ENCODE peak calls at places on chromosomes 2 and 18, in seven cellular contexts. K, D, U, W, P, H and Y are unnamed samples. For H3K4me1 and H3K36me3, the result is how much of the 10 kb centered on the place peaks cover.

GRCh38 chr2:155054712-155055111 is 356.2 kb downstream of the KCNJ3 start:
- DNase-seq in K (no peak), D (no peak), U (no peak), W (no peak), P (no peak), H (no peak), Y (no peak)

GRCh38 chr2:44897406-44897805 is 44.1 kb upstream of the SIX3 start:
- DNase-seq in K (no peak), D (no peak), U (no peak), W (no peak), P (no peak), H (no peak), Y (no peak)

GRCh38 chr2:208466133-208466919 is 59.7 kb downstream of the PTH2R start:
- DNase-seq in K (no peak), D (no peak), U (peak), W (no peak), P (peak), H (peak), Y (no peak)

GRCh38 chr18:3248670-3249359 is 1.2 kb downstream of the MYL12A start:
- DNase-seq in K (peak), D (no peak), U (peak), W (peak), P (no peak), H (peak), Y (no peak)

GRCh38 chr2:44758591-44758990 is 182.9 kb upstream of the SIX3 start:
- DNase-seq in K (no peak), D (no peak), U (no peak), W (no peak), P (no peak), H (no peak), Y (no peak)

GRCh38 chr2:197599285-197599965 is 76.0 kb downstream of the RFTN2 start:
- DNase-seq in K (no peak), D (no peak), U (no peak), W (no peak), P (no peak), H (peak), Y (no peak)

GRCh38 chr2:164485541-164485940 is 135.7 kb downstream of the GRB14 start:
- DNase-seq in K (no peak), D (no peak), U (no peak), W (no peak), P (no peak), H (peak), Y (no peak)

GRCh38 chr2:38602136-38602731 is 494 bp downstream of the HNRNPLL start:
- DNase-seq in K (peak), D (peak), U (peak), W (peak), P (peak), H (no peak), Y (peak)

GRCh38 chr2:149167941-149168340 is 129.4 kb downstream of the LYPD6B start:
- DNase-seq in K (no peak), D (no peak), U (no peak), W (no peak), P (no peak), H (no peak), Y (no peak)

GRCh38 chr18:11324510-11324909 is 175.1 kb upstream of the PIEZO2 start:
- DNase-seq in K (no peak), D (no peak), U (no peak), W (no peak), P (no peak), H (peak), Y (no peak)

GRCh38 chr2:219142329-219142728 is 18.3 kb downstream of the NHEJ1 start:
- DNase-seq in K (no peak), D (no peak), U (no peak), W (no peak), P (no peak), H (peak), Y (no peak)

GRCh38 chr2:26076001-26076587 is 42.2 kb downstream of the RAB10 start:
- DNase-seq in K (no peak), D (no peak), U (no peak), W (no peak), P (no peak), H (no peak), Y (no peak)

GRCh38 chr2:199303814-199304213 is 153.9 kb downstream of the SATB2 start:
- DNase-seq in K (no peak), D (no peak), U (no peak), W (no peak), P (no peak), H (peak), Y (no peak)

GRCh38 chr18:23878336-23878900 is 136.1 kb upstream of the TTC39C start:
- DNase-seq in K (no peak), D (no peak), U (peak), W (no peak), P (no peak), H (no peak), Y (no peak)

GRCh38 chr2:216286616-216287231 is 85.6 kb downstream of the MARCHF4 start:
- DNase-seq in K (no peak), D (no peak), U (no peak), W (no peak), P (no peak), H (no peak), Y (no peak)

GRCh38 chr2:16713011-16713423 is 47.4 kb upstream of the CYRIA start:
- DNase-seq in K (no peak), D (no peak), U (no peak), W (no peak), P (no peak), H (no peak), Y (no peak)

GRCh38 chr2:240960963-240961876 is 37.2 kb upstream of the SNED1 start:
- DNase-seq in K (no peak), D (peak), U (no peak), W (no peak), P (no peak), H (no peak), Y (peak)

GRCh38 chr18:55838841-55839240 is 250.8 kb upstream of the TCF4 start:
- DNase-seq in K (no peak), D (no peak), U (no peak), W (no peak), P (no peak), H (peak), Y (no peak)

GRCh38 chr2:214127178-214127970 is 283.5 kb upstream of the VWC2L start:
- DNase-seq in K (no peak), D (no peak), U (no peak), W (no peak), P (no peak), H (peak), Y (no peak)

GRCh38 chr2:237184192-237184922 is 98.7 kb downstream of the COPS8 start:
- DNase-seq in K (no peak), D (peak), U (no peak), W (no peak), P (no peak), H (peak), Y (no peak)

GRCh38 chr2:46188041-46188715 is 109.0 kb upstream of the EPAS1 start:
- DNase-seq in K (no peak), D (no peak), U (no peak), W (no peak), P (no peak), H (no peak), Y (no peak)

GRCh38 chr18:3595282-3596273 is 145.6 kb downstream of the TGIF1 start:
- DNase-seq in K (peak), D (peak), U (peak), W (no peak), P (no peak), H (peak), Y (no peak)

GRCh38 chr2:69159988-69160387 is 147.0 kb downstream of the ANTXR1 start:
- DNase-seq in K (peak), D (no peak), U (peak), W (no peak), P (no peak), H (no peak), Y (no peak)

GRCh38 chr2:54888146-54888545 is 162.1 kb downstream of the RTN4 start:
- DNase-seq in K (no peak), D (no peak), U (no peak), W (no peak), P (no peak), H (no peak), Y (no peak)

GRCh38 chr2:206160124-206160806 is 570 bp downstream of the EEF1B2 start:
- DNase-seq in K (peak), D (no peak), U (no peak), W (no peak), P (no peak), H (no peak), Y (no peak)

GRCh38 chr2:176628438-176628837 is 359.2 kb downstream of the MTX2 start:
- DNase-seq in K (no peak), D (no peak), U (no peak), W (no peak), P (no peak), H (no peak), Y (no peak)

GRCh38 chr2:11270891-11271290 is 73.5 kb downstream of the ROCK2 start:
- DNase-seq in K (no peak), D (no peak), U (no peak), W (no peak), P (no peak), H (peak), Y (no peak)

GRCh38 chr18:76923485-76924085 is 101.2 kb downstream of the ZNF236 start:
- DNase-seq in K (peak), D (no peak), U (peak), W (no peak), P (peak), H (peak), Y (no peak)

GRCh38 chr18:70490008-70490933 is 201.4 kb downstream of the SOCS6 start:
- DNase-seq in K (peak), D (no peak), U (peak), W (peak), P (peak), H (peak), Y (no peak)

GRCh38 chr2:40244251-40245010 is 207.5 kb downstream of the SLC8A1 start:
- DNase-seq in K (peak), D (peak), U (peak), W (no peak), P (peak), H (peak), Y (no peak)

GRCh38 chr2:19859565-19859964 is 42.2 kb downstream of the TTC32 start:
- DNase-seq in K (no peak), D (no peak), U (no peak), W (no peak), P (no peak), H (peak), Y (no peak)

GRCh38 chr2:211270257-211270656 is 713.9 kb downstream of the CPS1 start:
- DNase-seq in K (no peak), D (no peak), U (no peak), W (no peak), P (no peak), H (no peak), Y (no peak)

GRCh38 chr18:63949068-63949737 is at the start of gene HMSD:
- DNase-seq in K (peak), D (no peak), U (peak), W (peak), P (peak), H (peak), Y (peak)

GRCh38 chr2:167651406-167652151 is 595.8 kb downstream of the STK39 start:
- DNase-seq in K (no peak), D (no peak), U (no peak), W (no peak), P (peak), H (no peak), Y (no peak)

GRCh38 chr2:17635007-17635406 is 94.5 kb downstream of the VSNL1 start:
- DNase-seq in K (no peak), D (no peak), U (no peak), W (no peak), P (no peak), H (no peak), Y (no peak)

GRCh38 chr2:409523-409922 is 121.6 kb upstream of the ALKAL2 start:
- DNase-seq in K (no peak), D (no peak), U (no peak), W (no peak), P (no peak), H (no peak), Y (no peak)

GRCh38 chr18:58590827-58591226 is 38.1 kb downstream of the ALPK2 start:
- DNase-seq in K (no peak), D (no peak), U (no peak), W (no peak), P (no peak), H (no peak), Y (no peak)

GRCh38 chr2:44638649-44639048 is 276.9 kb downstream of the CAMKMT start:
- DNase-seq in K (no peak), D (no peak), U (peak), W (no peak), P (no peak), H (no peak), Y (no peak)

GRCh38 chr2:31028415-31028814 is 109.8 kb downstream of the GALNT14 start:
- DNase-seq in K (no peak), D (no peak), U (no peak), W (no peak), P (no peak), H (no peak), Y (no peak)

DNA sequence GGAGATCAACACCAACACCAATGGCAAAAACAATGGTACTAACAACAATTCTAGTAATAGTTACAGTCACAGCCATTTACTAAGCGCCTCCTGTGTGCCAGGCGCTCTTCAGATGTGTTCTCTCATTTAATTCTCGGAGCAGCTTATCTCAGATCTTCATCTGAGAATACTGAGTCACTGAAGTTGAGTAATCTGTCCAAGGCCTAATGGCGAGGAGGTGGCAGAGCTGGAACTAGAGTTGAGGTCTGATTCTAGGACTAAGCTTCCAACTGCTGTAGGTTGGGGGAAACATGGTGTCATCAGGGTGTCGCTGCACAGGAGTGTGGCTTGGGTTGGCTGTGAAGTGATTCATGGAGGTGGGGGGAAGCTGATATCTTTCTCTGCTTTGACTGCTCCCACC is 156.1 kb downstream of the DYSF start:
- DNase-seq in K (no peak), D (peak), U (no peak), W (no peak), P (no peak), H (peak), Y (peak)
- H3K4me3 ChIP-seq in K (no peak), D (no peak), U (no peak), W (no peak), P (no peak), H (no peak), Y (no peak)

GRCh38 chr2:160471950-160472349 is 21.7 kb downstream of the RBMS1 start:
- DNase-seq in K (no peak), D (no peak), U (no peak), W (no peak), P (no peak), H (no peak), Y (no peak)

GRCh38 chr2:160469164-160469563 is 24.4 kb downstream of the RBMS1 start:
- DNase-seq in K (no peak), D (no peak), U (no peak), W (no peak), P (no peak), H (no peak), Y (no peak)

GRCh38 chr2:160472839-160473251 is 20.8 kb downstream of the RBMS1 start:
- DNase-seq in K (no peak), D (no peak), U (no peak), W (no peak), P (no peak), H (peak), Y (no peak)

GRCh38 chr2:160467086-160467485 is 26.5 kb downstream of the RBMS1 start:
- DNase-seq in K (no peak), D (no peak), U (no peak), W (no peak), P (no peak), H (no peak), Y (no peak)

DNA sequence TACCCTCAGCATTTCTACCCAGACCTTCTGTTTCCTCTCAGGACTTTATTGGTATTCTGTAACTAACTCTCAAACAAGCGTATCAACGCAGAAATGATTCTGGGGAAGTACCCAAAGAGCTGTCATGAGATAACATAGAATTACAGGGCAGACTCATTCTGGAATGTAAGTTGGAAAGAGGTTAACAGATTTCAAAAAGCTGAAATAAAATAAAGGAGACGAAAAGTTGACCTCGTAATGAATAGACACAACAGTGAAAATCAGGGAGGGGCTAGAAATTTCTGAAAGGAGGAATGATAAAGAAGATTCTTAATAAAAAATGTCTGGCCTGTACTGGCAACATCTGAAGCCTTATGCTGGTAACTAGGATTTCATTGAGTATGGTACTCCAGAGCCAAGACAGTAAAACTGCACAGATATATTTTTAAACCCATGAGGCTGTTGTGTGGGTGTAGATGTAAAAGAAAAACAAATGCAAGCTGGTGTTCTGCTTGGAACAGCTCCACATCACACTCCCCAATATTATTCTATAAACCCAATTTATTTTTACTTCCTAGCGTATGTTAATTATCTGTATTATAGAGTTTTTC is 23.9 kb downstream of the RBMS1 start:
- DNase-seq in K (no peak), D (no peak), U (no peak), W (no peak), P (no peak), H (peak), Y (no peak)
- H3K4me1 ChIP-seq in K (under half), D (under half), U (under half), W (under half), P (under half), H (under half), Y (under half)

GRCh38 chr2:28414583-28414982 is 21.9 kb downstream of the FOSL2 start:
- DNase-seq in K (no peak), D (no peak), U (no peak), W (no peak), P (no peak), H (no peak), Y (peak)

GRCh38 chr2:28412625-28413151 is 20.0 kb downstream of the FOSL2 start:
- DNase-seq in K (no peak), D (no peak), U (no peak), W (no peak), P (no peak), H (no peak), Y (no peak)

GRCh38 chr2:28415010-28415409 is 22.4 kb downstream of the FOSL2 start:
- DNase-seq in K (no peak), D (peak), U (no peak), W (no peak), P (no peak), H (no peak), Y (no peak)

GRCh38 chr2:28413152-28413895 is 20.7 kb downstream of the FOSL2 start:
- DNase-seq in K (peak), D (peak), U (no peak), W (no peak), P (no peak), H (no peak), Y (peak)

DNA sequence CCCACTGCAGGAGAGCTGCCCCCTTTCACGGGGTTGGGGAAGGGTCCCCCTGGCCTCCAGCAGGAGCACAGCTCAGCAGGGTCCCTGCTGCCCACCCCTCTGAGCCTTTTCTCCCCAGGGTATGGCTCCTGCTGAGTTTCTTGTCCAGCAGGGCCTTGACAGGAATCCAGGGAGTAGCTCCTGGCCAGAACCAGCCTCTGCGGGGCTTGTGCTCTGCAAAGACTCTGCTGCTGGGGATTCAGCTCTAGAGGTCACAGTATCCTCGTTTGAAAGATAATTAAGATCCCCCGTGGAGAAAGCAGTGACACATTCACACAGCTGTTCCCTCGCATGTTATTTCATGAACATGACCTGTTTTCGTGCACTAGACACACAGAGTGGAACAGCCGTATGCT is 21.2 kb downstream of the FOSL2 start:
- DNase-seq in K (no peak), D (no peak), U (no peak), W (no peak), P (no peak), H (no peak), Y (no peak)
- H3K36me3 ChIP-seq in K (half or more), D (half or more), U (under half), W (under half), P (under half), H (half or more), Y (under half)

GRCh38 chr2:119409506-119409905 is 22.1 kb upstream of the TMEM37 start:
- DNase-seq in K (no peak), D (no peak), U (no peak), W (no peak), P (no peak), H (no peak), Y (no peak)

GRCh38 chr2:119402645-119403560 is 28.8 kb upstream of the TMEM37 start:
- DNase-seq in K (peak), D (no peak), U (peak), W (no peak), P (no peak), H (no peak), Y (no peak)

GRCh38 chr2:119407430-119408220 is 24.0 kb upstream of the TMEM37 start:
- DNase-seq in K (peak), D (no peak), U (peak), W (peak), P (peak), H (peak), Y (no peak)

GRCh38 chr2:119405151-119405550 is 26.5 kb upstream of the TMEM37 start:
- DNase-seq in K (no peak), D (no peak), U (no peak), W (no peak), P (no peak), H (no peak), Y (no peak)

DNA sequence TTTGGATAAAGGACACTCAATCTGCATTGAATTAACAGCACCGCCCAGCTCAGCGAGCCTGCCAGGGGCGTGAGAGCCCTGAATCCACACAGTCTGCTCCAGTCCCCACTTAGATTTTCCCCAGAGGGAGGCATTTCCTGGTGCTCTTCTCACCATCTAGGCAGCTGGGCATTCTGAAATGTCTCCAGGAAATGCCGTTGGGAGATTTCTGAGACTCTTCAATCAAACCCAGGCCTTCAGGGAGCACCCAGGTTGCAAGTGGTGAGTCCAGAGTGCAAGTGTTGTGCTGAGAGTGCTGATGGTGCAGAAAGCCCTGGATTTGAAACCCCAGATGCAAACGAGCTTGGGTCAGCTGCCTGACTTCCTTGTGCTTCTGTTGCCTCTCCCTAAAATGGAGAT is 23.4 kb upstream of the TMEM37 start:
- DNase-seq in K (peak), D (no peak), U (peak), W (no peak), P (no peak), H (no peak), Y (peak)
- H3K4me3 ChIP-seq in K (no peak), D (no peak), U (no peak), W (no peak), P (no peak), H (no peak), Y (no peak)